ENCODE peak calls at places on chromosomes 6 and 20, in four cellular contexts. One of them, this sample, is unnamed.

GRCh38 chr6:170173416-170173990 is 117.4 kb downstream of the DLL1 start:
- DNase-seq in upper lobe of right lung: peak; percentile 43
- DNase-seq in endothelial cell of umbilical vein: no peak
- DNase-seq in GM13976: no peak
- DNase-seq in this sample: peak; percentile 1

GRCh38 chr20:2654384-2654822 is 2.0 kb downstream of the NOP56 start:
- DNase-seq in endothelial cell of umbilical vein: no peak
- DNase-seq in GM13976: no peak
- DNase-seq in upper lobe of right lung: no peak
- DNase-seq in this sample: no peak

GRCh38 chr20:63225082-63225454 is 9.1 kb upstream of the YTHDF1 start:
- DNase-seq in endothelial cell of umbilical vein: no peak
- DNase-seq in GM13976: no peak
- DNase-seq in upper lobe of right lung: no peak
- DNase-seq in this sample: no peak

GRCh38 chr6:53258076-53258773 is 90.5 kb downstream of the ELOVL5 start:
- DNase-seq in endothelial cell of umbilical vein: no peak
- DNase-seq in GM13976: no peak
- DNase-seq in upper lobe of right lung: no peak
- DNase-seq in this sample: no peak

GRCh38 chr6:92701425-92702096 is 717.8 kb downstream of the EPHA7 start:
- DNase-seq in GM13976: no peak
- DNase-seq in upper lobe of right lung: no peak
- DNase-seq in endothelial cell of umbilical vein: no peak
- DNase-seq in this sample: no peak

GRCh38 chr6:42428326-42429041 is 23.2 kb downstream of the TRERF1 start:
- DNase-seq in GM13976: peak; percentile 83
- DNase-seq in endothelial cell of umbilical vein: no peak
- DNase-seq in upper lobe of right lung: no peak
- DNase-seq in this sample: no peak

GRCh38 chr6:1585669-1586049 is 24.1 kb upstream of the FOXC1 start:
- DNase-seq in endothelial cell of umbilical vein: no peak
- DNase-seq in GM13976: no peak
- DNase-seq in upper lobe of right lung: no peak
- DNase-seq in this sample: no peak

GRCh38 chr6:159451051-159451450 is 242.0 kb downstream of the SOD2 start:
- DNase-seq in upper lobe of right lung: no peak
- DNase-seq in GM13976: no peak
- DNase-seq in endothelial cell of umbilical vein: no peak
- DNase-seq in this sample: no peak

GRCh38 chr6:108118791-108119211 is 44.3 kb upstream of the OSTM1 start:
- DNase-seq in endothelial cell of umbilical vein: peak; percentile 30
- DNase-seq in upper lobe of right lung: no peak
- DNase-seq in GM13976: peak; percentile 49
- DNase-seq in this sample: no peak

GRCh38 chr6:113697642-113698410 is 159.3 kb upstream of the MARCKS start:
- DNase-seq in endothelial cell of umbilical vein: no peak
- DNase-seq in GM13976: no peak
- DNase-seq in upper lobe of right lung: no peak
- DNase-seq in this sample: no peak

GRCh38 chr6:26183581-26184408 is 96.6 kb downstream of the HFE start:
- DNase-seq in upper lobe of right lung: peak; percentile 75
- DNase-seq in GM13976: peak; percentile 65
- DNase-seq in endothelial cell of umbilical vein: peak; percentile 93
- DNase-seq in this sample: peak; percentile 50

GRCh38 chr6:5125152-5126006 is 40.2 kb downstream of the PPP1R3G start:
- DNase-seq in upper lobe of right lung: no peak
- DNase-seq in GM13976: no peak
- DNase-seq in endothelial cell of umbilical vein: no peak
- DNase-seq in this sample: no peak

GRCh38 chr20:46652699-46653098 is 1.4 kb upstream of the SLC13A3 start:
- DNase-seq in GM13976: no peak
- DNase-seq in upper lobe of right lung: no peak
- DNase-seq in endothelial cell of umbilical vein: no peak
- DNase-seq in this sample: no peak

GRCh38 chr20:43459022-43459942 is 1.6 kb downstream of the SRSF6 start:
- DNase-seq in GM13976: no peak
- DNase-seq in endothelial cell of umbilical vein: peak; percentile 47
- DNase-seq in upper lobe of right lung: no peak
- DNase-seq in this sample: no peak

DNA sequence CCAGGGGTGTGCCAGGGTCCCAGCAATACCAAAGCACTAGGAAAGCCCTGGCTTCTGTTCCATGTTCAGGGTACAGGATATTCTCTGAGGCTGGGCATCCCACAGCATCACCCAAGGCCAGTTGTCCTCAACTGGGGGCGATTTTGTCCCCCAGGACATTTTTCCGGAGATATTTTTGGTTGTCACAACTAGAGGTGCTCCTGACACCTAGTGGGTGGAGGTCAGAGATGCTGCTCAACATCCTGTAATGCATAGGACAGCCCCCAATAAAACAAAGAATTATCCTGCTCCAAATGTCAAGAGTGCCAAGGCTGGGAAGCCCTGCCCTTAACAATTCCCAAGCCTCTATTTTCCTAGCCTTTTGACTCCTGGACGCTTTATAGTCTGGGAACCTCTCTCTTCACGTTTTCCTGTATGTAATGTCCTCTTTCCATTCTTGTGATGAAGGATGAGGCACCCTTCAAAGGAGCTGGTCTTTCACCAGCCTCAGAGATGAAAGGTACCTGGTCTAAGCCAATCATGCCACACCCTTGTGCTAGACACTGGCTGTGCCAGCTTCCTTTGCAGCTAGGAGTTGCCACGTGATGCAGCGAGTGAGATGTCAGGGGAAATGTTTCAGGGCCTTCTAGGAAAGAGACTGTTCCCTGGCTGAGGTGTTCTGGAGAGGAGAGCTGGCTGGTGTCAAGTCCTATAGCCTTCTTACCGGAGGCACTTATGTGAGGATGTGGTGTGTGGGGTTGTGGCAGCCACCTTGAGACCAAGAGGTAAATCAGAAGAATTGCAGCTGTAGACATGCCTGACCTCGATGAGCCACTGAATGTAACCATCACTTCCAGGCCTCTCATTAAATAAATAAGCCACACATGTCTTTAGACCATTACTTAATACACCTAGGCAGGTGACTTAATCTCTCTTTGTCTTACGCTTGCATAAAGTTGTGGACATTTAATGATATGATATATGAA is 23.4 kb upstream of the KCNG1 start:
- DNase-seq in GM13976: no peak
- DNase-seq in endothelial cell of umbilical vein: no peak
- DNase-seq in upper lobe of right lung: no peak
- DNase-seq in this sample: no peak
- TF ChIP-seq CTCF in GM13976: no peak
- TF ChIP-seq CTCF in endothelial cell of umbilical vein: no peak
- TF ChIP-seq CTCF in upper lobe of right lung: no peak
- TF ChIP-seq CTCF in this sample: no peak

GRCh38 chr20:5559937-5560336 is 190.3 kb upstream of the SHLD1 start:
- DNase-seq in endothelial cell of umbilical vein: no peak
- DNase-seq in upper lobe of right lung: no peak
- DNase-seq in GM13976: no peak
- DNase-seq in this sample: no peak

GRCh38 chr20:5553194-5553815 is 196.9 kb upstream of the SHLD1 start:
- DNase-seq in endothelial cell of umbilical vein: no peak
- DNase-seq in GM13976: no peak
- DNase-seq in upper lobe of right lung: no peak
- DNase-seq in this sample: no peak

GRCh38 chr20:5552154-5552553 is 198.0 kb upstream of the SHLD1 start:
- DNase-seq in GM13976: no peak
- DNase-seq in endothelial cell of umbilical vein: no peak
- DNase-seq in upper lobe of right lung: no peak
- DNase-seq in this sample: no peak

GRCh38 chr20:5551621-5552020 is 198.6 kb upstream of the SHLD1 start:
- DNase-seq in upper lobe of right lung: no peak
- DNase-seq in GM13976: no peak
- DNase-seq in endothelial cell of umbilical vein: no peak
- DNase-seq in this sample: no peak

DNA sequence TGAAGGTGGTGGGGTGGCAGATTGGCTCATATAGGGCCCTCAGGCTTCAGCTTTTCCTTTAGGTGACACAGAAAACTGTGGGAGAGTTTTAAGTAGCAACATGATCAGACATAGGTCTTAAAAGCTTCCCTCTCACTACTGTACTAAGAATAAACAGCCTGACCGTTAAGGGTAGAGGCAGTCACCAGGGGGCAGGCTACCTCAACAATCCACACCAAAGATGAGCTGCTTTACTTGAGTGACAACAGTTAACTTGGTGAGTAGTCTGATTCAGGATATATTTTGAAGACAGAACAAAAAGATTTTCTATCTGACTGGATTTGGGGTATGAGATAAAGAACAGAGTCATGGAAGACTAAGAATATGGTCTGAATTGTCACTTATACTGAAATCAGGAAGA is 193.1 kb upstream of the SHLD1 start:
- DNase-seq in upper lobe of right lung: no peak
- DNase-seq in GM13976: peak; percentile 58
- DNase-seq in endothelial cell of umbilical vein: peak; percentile 63
- DNase-seq in this sample: peak; percentile 44
- TF ChIP-seq CTCF in upper lobe of right lung: peak; percentile 49
- TF ChIP-seq CTCF in GM13976: peak; percentile 63
- TF ChIP-seq CTCF in endothelial cell of umbilical vein: peak; percentile 53
- TF ChIP-seq CTCF in this sample: peak; percentile 60

DNA sequence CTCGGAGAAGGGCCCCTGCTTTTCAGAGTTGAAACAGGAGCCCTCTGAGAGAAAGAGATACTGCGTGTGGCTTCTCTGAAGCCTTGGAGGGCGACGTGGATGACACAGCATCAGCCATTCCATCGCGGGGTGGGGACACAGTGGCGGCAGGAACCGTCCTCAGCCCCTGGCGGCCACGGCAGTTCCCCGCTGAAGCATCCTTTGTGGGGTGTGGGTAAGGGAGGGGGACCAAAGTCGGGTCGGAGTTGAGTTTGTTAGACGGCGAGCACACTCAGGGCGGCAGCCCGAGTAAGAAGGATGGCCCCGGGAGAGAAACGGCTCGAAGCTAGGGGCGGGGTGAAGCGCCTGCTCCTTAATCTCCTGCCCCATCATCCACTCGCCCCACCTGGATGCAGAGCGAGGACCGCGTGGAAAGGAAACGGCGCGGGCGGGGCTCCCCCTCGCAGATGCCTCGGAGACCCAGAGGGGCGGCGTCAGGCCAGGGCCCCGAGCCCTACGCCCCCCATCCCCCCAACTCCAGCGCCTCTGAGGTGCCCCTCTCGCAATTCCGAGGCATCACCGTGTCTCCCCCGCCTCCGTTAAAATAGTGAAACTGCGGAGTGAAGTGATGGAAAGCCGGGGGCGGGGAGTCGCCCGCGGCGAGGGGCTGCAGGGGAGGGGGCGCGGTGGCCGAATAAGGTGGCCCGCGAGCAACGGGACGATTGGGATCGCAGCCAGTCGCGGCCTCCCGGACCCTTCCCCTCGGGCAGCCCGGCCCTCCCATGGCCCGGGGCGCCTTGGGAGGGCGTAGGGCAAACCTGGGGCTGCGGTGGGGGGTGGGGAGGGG is 796 bp upstream of the RREB1 start:
- DNase-seq in endothelial cell of umbilical vein: no peak
- DNase-seq in GM13976: peak; percentile 76
- DNase-seq in upper lobe of right lung: peak; percentile 74
- DNase-seq in this sample: peak; percentile 48
- TF ChIP-seq CTCF in endothelial cell of umbilical vein: peak; percentile 12
- TF ChIP-seq CTCF in GM13976: peak; percentile 7
- TF ChIP-seq CTCF in upper lobe of right lung: peak; percentile 22
- TF ChIP-seq CTCF in this sample: peak; percentile 34

GRCh38 chr6:122770835-122771601 is 8.5 kb upstream of the FABP7 start:
- DNase-seq in GM13976: no peak
- DNase-seq in upper lobe of right lung: no peak
- DNase-seq in endothelial cell of umbilical vein: no peak
- DNase-seq in this sample: no peak
- TF ChIP-seq CTCF in GM13976: no peak
- TF ChIP-seq CTCF in upper lobe of right lung: no peak
- TF ChIP-seq CTCF in endothelial cell of umbilical vein: no peak
- TF ChIP-seq CTCF in this sample: no peak

GRCh38 chr6:24927985-24928735 is 7.6 kb downstream of the RIPOR2 start:
- DNase-seq in upper lobe of right lung: no peak
- DNase-seq in GM13976: no peak
- DNase-seq in endothelial cell of umbilical vein: no peak
- DNase-seq in this sample: no peak

GRCh38 chr6:24931752-24932691 is 3.7 kb downstream of the RIPOR2 start:
- DNase-seq in GM13976: no peak
- DNase-seq in upper lobe of right lung: no peak
- DNase-seq in endothelial cell of umbilical vein: peak; percentile 61
- DNase-seq in this sample: no peak

GRCh38 chr6:24929255-24929654 is 6.5 kb downstream of the RIPOR2 start:
- DNase-seq in endothelial cell of umbilical vein: no peak
- DNase-seq in upper lobe of right lung: no peak
- DNase-seq in GM13976: no peak
- DNase-seq in this sample: no peak

GRCh38 chr6:24931296-24931695 is 4.5 kb downstream of the RIPOR2 start:
- DNase-seq in GM13976: no peak
- DNase-seq in endothelial cell of umbilical vein: peak; percentile 27
- DNase-seq in upper lobe of right lung: no peak
- DNase-seq in this sample: no peak

DNA sequence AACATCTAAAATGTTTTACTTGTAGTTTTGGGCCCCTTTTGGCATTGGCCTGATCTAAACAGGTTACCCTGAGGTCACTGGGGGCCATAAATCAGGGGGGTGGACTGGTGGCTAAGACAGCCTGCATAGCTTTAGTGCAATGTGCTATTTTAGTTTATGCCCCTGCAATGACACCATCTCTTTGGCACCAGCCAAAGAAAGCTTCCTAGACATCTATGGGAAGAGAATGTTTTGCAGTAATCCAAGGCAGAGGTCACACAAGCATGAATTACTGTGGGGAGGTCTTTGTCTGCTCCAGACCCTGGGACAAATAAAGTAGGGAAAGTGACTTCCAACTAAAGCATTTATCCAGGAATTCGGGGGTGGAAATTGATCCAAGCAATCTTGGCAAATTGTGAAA is 5.4 kb downstream of the RIPOR2 start:
- DNase-seq in upper lobe of right lung: no peak
- DNase-seq in endothelial cell of umbilical vein: peak; percentile 44
- DNase-seq in GM13976: no peak
- DNase-seq in this sample: no peak
- TF ChIP-seq CTCF in upper lobe of right lung: no peak
- TF ChIP-seq CTCF in endothelial cell of umbilical vein: no peak
- TF ChIP-seq CTCF in GM13976: no peak
- TF ChIP-seq CTCF in this sample: no peak

GRCh38 chr20:49612127-49612738 is 44.3 kb upstream of the PTGIS start:
- DNase-seq in endothelial cell of umbilical vein: no peak
- DNase-seq in upper lobe of right lung: no peak
- DNase-seq in GM13976: no peak
- DNase-seq in this sample: no peak
- TF ChIP-seq CTCF in endothelial cell of umbilical vein: no peak
- TF ChIP-seq CTCF in upper lobe of right lung: no peak
- TF ChIP-seq CTCF in GM13976: no peak
- TF ChIP-seq CTCF in this sample: no peak

GRCh38 chr20:36074983-36075382 is 79.6 kb upstream of the EPB41L1 start:
- DNase-seq in GM13976: no peak
- DNase-seq in upper lobe of right lung: no peak
- DNase-seq in endothelial cell of umbilical vein: no peak
- DNase-seq in this sample: no peak
- TF ChIP-seq CTCF in GM13976: no peak
- TF ChIP-seq CTCF in upper lobe of right lung: no peak
- TF ChIP-seq CTCF in endothelial cell of umbilical vein: no peak
- TF ChIP-seq CTCF in this sample: no peak

GRCh38 chr6:161613711-161614110 is 339.9 kb upstream of the AGPAT4 start:
- DNase-seq in upper lobe of right lung: no peak
- DNase-seq in GM13976: no peak
- DNase-seq in endothelial cell of umbilical vein: no peak
- DNase-seq in this sample: no peak

GRCh38 chr6:161618816-161619454 is 345.1 kb upstream of the AGPAT4 start:
- DNase-seq in endothelial cell of umbilical vein: no peak
- DNase-seq in GM13976: no peak
- DNase-seq in upper lobe of right lung: no peak
- DNase-seq in this sample: no peak
- TF ChIP-seq CTCF in endothelial cell of umbilical vein: no peak
- TF ChIP-seq CTCF in GM13976: no peak
- TF ChIP-seq CTCF in upper lobe of right lung: peak; percentile 14
- TF ChIP-seq CTCF in this sample: no peak

This sample was measured in natural killer cell.